ENCODE peak calls at places on chromosomes 6 and 20, in ten cellular contexts. One of them, this sample, is unnamed.
A peak's percentile ranks its signal among the peaks of the same experiment; 100 is the strongest.

GRCh38 chr6:141164042-141164748 is 968.5 kb upstream of the GJE1 start:
- DNase-seq in RWPE1: no peak
- DNase-seq in PC-3: peak; percentile 18
- DNase-seq in left ventricle myocardium superior: peak; percentile 28
- DNase-seq in ELF-1: no peak
- DNase-seq in uterus: no peak
- DNase-seq in activated T-cell treated with anti-CD3 and anti-CD28 coated beads for 4 hours: no peak
- DNase-seq in choroid plexus epithelial cell: peak; percentile 67
- DNase-seq in fibroblast of gingiva: peak; percentile 50
- DNase-seq in A172: no peak
- DNase-seq in this sample: no peak

GRCh38 chr6:138798028-138798427 is 2.1 kb downstream of the ECT2L start:
- DNase-seq in RWPE1: no peak
- DNase-seq in PC-3: no peak
- DNase-seq in left ventricle myocardium superior: no peak
- DNase-seq in ELF-1: no peak
- DNase-seq in uterus: no peak
- DNase-seq in activated T-cell treated with anti-CD3 and anti-CD28 coated beads for 4 hours: no peak
- DNase-seq in choroid plexus epithelial cell: no peak
- DNase-seq in fibroblast of gingiva: no peak
- DNase-seq in A172: no peak
- DNase-seq in this sample: no peak

GRCh38 chr6:155143610-155144106 is 120.2 kb upstream of the CLDN20 start:
- DNase-seq in RWPE1: no peak
- DNase-seq in PC-3: no peak
- DNase-seq in left ventricle myocardium superior: no peak
- DNase-seq in ELF-1: no peak
- DNase-seq in uterus: no peak
- DNase-seq in activated T-cell treated with anti-CD3 and anti-CD28 coated beads for 4 hours: no peak
- DNase-seq in choroid plexus epithelial cell: peak; percentile 41
- DNase-seq in fibroblast of gingiva: no peak
- DNase-seq in A172: no peak
- DNase-seq in this sample: no peak

GRCh38 chr20:7981374-7981773 is 38.2 kb downstream of the TMX4 start:
- DNase-seq in RWPE1: no peak
- DNase-seq in PC-3: no peak
- DNase-seq in left ventricle myocardium superior: no peak
- DNase-seq in ELF-1: no peak
- DNase-seq in uterus: no peak
- DNase-seq in activated T-cell treated with anti-CD3 and anti-CD28 coated beads for 4 hours: no peak
- DNase-seq in choroid plexus epithelial cell: no peak
- DNase-seq in fibroblast of gingiva: no peak
- DNase-seq in A172: no peak
- DNase-seq in this sample: no peak

GRCh38 chr6:79632580-79632979 is 1.5 kb downstream of the SH3BGRL2 start:
- DNase-seq in RWPE1: no peak
- DNase-seq in PC-3: peak; percentile 16
- DNase-seq in left ventricle myocardium superior: no peak
- DNase-seq in ELF-1: no peak
- DNase-seq in uterus: no peak
- DNase-seq in activated T-cell treated with anti-CD3 and anti-CD28 coated beads for 4 hours: no peak
- DNase-seq in choroid plexus epithelial cell: no peak
- DNase-seq in fibroblast of gingiva: no peak
- DNase-seq in A172: no peak
- DNase-seq in this sample: no peak

GRCh38 chr20:52945862-52946522 is 26.2 kb upstream of the TSHZ2 start:
- DNase-seq in RWPE1: peak; percentile 91
- DNase-seq in PC-3: peak; percentile 64
- DNase-seq in left ventricle myocardium superior: no peak
- DNase-seq in ELF-1: no peak
- DNase-seq in uterus: no peak
- DNase-seq in activated T-cell treated with anti-CD3 and anti-CD28 coated beads for 4 hours: no peak
- DNase-seq in choroid plexus epithelial cell: no peak
- DNase-seq in fibroblast of gingiva: no peak
- DNase-seq in A172: peak; percentile 62
- DNase-seq in this sample: peak; percentile 63

GRCh38 chr20:24773751-24774201 is 175.3 kb upstream of the CST7 start:
- DNase-seq in RWPE1: peak; percentile 87
- DNase-seq in PC-3: peak; percentile 95
- DNase-seq in left ventricle myocardium superior: no peak
- DNase-seq in ELF-1: no peak
- DNase-seq in uterus: no peak
- DNase-seq in activated T-cell treated with anti-CD3 and anti-CD28 coated beads for 4 hours: no peak
- DNase-seq in choroid plexus epithelial cell: peak; percentile 90
- DNase-seq in fibroblast of gingiva: no peak
- DNase-seq in A172: peak; percentile 96
- DNase-seq in this sample: peak; percentile 79

GRCh38 chr6:42043787-42044475 is 6.4 kb upstream of the TAF8 start:
- DNase-seq in RWPE1: peak; percentile 86
- DNase-seq in PC-3: peak; percentile 92
- DNase-seq in left ventricle myocardium superior: peak; percentile 89
- DNase-seq in ELF-1: peak; percentile 93
- DNase-seq in uterus: peak; percentile 84
- DNase-seq in activated T-cell treated with anti-CD3 and anti-CD28 coated beads for 4 hours: peak; percentile 97
- DNase-seq in choroid plexus epithelial cell: peak; percentile 91
- DNase-seq in fibroblast of gingiva: peak; percentile 71
- DNase-seq in A172: peak; percentile 77
- DNase-seq in this sample: peak; percentile 86

GRCh38 chr6:3938715-3939376 is 89.7 kb downstream of the FAM50B start:
- DNase-seq in RWPE1: no peak
- DNase-seq in PC-3: no peak
- DNase-seq in left ventricle myocardium superior: no peak
- DNase-seq in ELF-1: no peak
- DNase-seq in uterus: no peak
- DNase-seq in activated T-cell treated with anti-CD3 and anti-CD28 coated beads for 4 hours: no peak
- DNase-seq in choroid plexus epithelial cell: no peak
- DNase-seq in fibroblast of gingiva: no peak
- DNase-seq in A172: no peak
- DNase-seq in this sample: no peak

GRCh38 chr20:45968801-45969711 is 2.9 kb downstream of the ZNF335 start:
- DNase-seq in RWPE1: no peak
- DNase-seq in PC-3: no peak
- DNase-seq in left ventricle myocardium superior: peak; percentile 33
- DNase-seq in ELF-1: no peak
- DNase-seq in uterus: no peak
- DNase-seq in activated T-cell treated with anti-CD3 and anti-CD28 coated beads for 4 hours: no peak
- DNase-seq in choroid plexus epithelial cell: peak; percentile 80
- DNase-seq in fibroblast of gingiva: no peak
- DNase-seq in A172: peak; percentile 78
- DNase-seq in this sample: no peak

GRCh38 chr6:133778414-133778813 is 110.5 kb upstream of the TCF21 start:
- DNase-seq in RWPE1: peak; percentile 53
- DNase-seq in PC-3: peak; percentile 23
- DNase-seq in left ventricle myocardium superior: no peak
- DNase-seq in ELF-1: no peak
- DNase-seq in uterus: peak; percentile 42
- DNase-seq in activated T-cell treated with anti-CD3 and anti-CD28 coated beads for 4 hours: no peak
- DNase-seq in choroid plexus epithelial cell: peak; percentile 97
- DNase-seq in fibroblast of gingiva: peak; percentile 94
- DNase-seq in A172: peak; percentile 30
- DNase-seq in this sample: no peak

GRCh38 chr6:39568896-39569295 is 156.3 kb downstream of the KIF6 start:
- DNase-seq in RWPE1: no peak
- DNase-seq in PC-3: peak; percentile 58
- DNase-seq in left ventricle myocardium superior: no peak
- DNase-seq in ELF-1: no peak
- DNase-seq in uterus: no peak
- DNase-seq in activated T-cell treated with anti-CD3 and anti-CD28 coated beads for 4 hours: no peak
- DNase-seq in choroid plexus epithelial cell: peak; percentile 84
- DNase-seq in fibroblast of gingiva: peak; percentile 66
- DNase-seq in A172: peak; percentile 3
- DNase-seq in this sample: peak; percentile 27

GRCh38 chr20:41783423-41784220 is 165.4 kb upstream of the CHD6 start:
- DNase-seq in RWPE1: no peak
- DNase-seq in PC-3: no peak
- DNase-seq in left ventricle myocardium superior: no peak
- DNase-seq in ELF-1: no peak
- DNase-seq in uterus: no peak
- DNase-seq in activated T-cell treated with anti-CD3 and anti-CD28 coated beads for 4 hours: no peak
- DNase-seq in choroid plexus epithelial cell: no peak
- DNase-seq in fibroblast of gingiva: no peak
- DNase-seq in A172: no peak
- DNase-seq in this sample: no peak

GRCh38 chr20:2282181-2282580 is 13.6 kb upstream of the TGM3 start:
- DNase-seq in RWPE1: no peak
- DNase-seq in PC-3: no peak
- DNase-seq in left ventricle myocardium superior: no peak
- DNase-seq in ELF-1: no peak
- DNase-seq in uterus: no peak
- DNase-seq in activated T-cell treated with anti-CD3 and anti-CD28 coated beads for 4 hours: no peak
- DNase-seq in choroid plexus epithelial cell: no peak
- DNase-seq in fibroblast of gingiva: no peak
- DNase-seq in A172: no peak
- DNase-seq in this sample: no peak

GRCh38 chr20:59754551-59754950 is 150.2 kb downstream of the PHACTR3 start:
- DNase-seq in RWPE1: no peak
- DNase-seq in PC-3: no peak
- DNase-seq in left ventricle myocardium superior: no peak
- DNase-seq in ELF-1: no peak
- DNase-seq in uterus: no peak
- DNase-seq in activated T-cell treated with anti-CD3 and anti-CD28 coated beads for 4 hours: no peak
- DNase-seq in choroid plexus epithelial cell: no peak
- DNase-seq in fibroblast of gingiva: no peak
- DNase-seq in A172: no peak
- DNase-seq in this sample: no peak

GRCh38 chr6:40910260-40910893 is 128.6 kb downstream of the UNC5CL start:
- DNase-seq in RWPE1: no peak
- DNase-seq in PC-3: no peak
- DNase-seq in left ventricle myocardium superior: no peak
- DNase-seq in ELF-1: no peak
- DNase-seq in uterus: no peak
- DNase-seq in activated T-cell treated with anti-CD3 and anti-CD28 coated beads for 4 hours: no peak
- DNase-seq in choroid plexus epithelial cell: no peak
- DNase-seq in fibroblast of gingiva: no peak
- DNase-seq in A172: no peak
- DNase-seq in this sample: no peak

GRCh38 chr6:119148825-119149525 is 70.5 kb upstream of the FAM184A start:
- DNase-seq in RWPE1: no peak
- DNase-seq in PC-3: no peak
- DNase-seq in left ventricle myocardium superior: no peak
- DNase-seq in ELF-1: no peak
- DNase-seq in uterus: no peak
- DNase-seq in activated T-cell treated with anti-CD3 and anti-CD28 coated beads for 4 hours: no peak
- DNase-seq in choroid plexus epithelial cell: no peak
- DNase-seq in fibroblast of gingiva: peak; percentile 39
- DNase-seq in A172: no peak
- DNase-seq in this sample: no peak